ENCODE peak calls at places on chromosomes 1 and 21, in eight cellular contexts. Y is Panc1, F is mammary epithelial cell, M is GM12865, X is GM23338, Z is bronchial epithelial cell, T is astrocyte of the spinal cord, L is H1. J is an unnamed sample.
A peak's percentile ranks its signal among the peaks of the same experiment; 100 is the strongest.

GRCh38 chr1:243323481-243323880 is 67.6 kb downstream of the SDCCAG8 start:
- DNase-seq in F (no peak), X (no peak), T (no peak), Y (no peak), Z (no peak), L (no peak), M (no peak), J (no peak)

GRCh38 chr21:34126691-34127090 is 53.3 kb downstream of the MRPS6 start:
- DNase-seq in X (no peak), Z (peak; percentile 96), L (no peak), T (peak; percentile 50), Y (no peak), M (no peak), F (peak; percentile 84), J (no peak)

GRCh38 chr1:213622365-213623087 is 365.2 kb upstream of the PROX1 start:
- DNase-seq in F (peak; percentile 8), T (no peak), L (no peak), X (no peak), Y (no peak), M (peak; percentile 56), Z (no peak), J (no peak)

GRCh38 chr1:22217811-22218460 is 75.0 kb upstream of the WNT4 start:
- DNase-seq in M (no peak), T (no peak), X (no peak), Z (no peak), F (no peak), Y (no peak), L (no peak), J (no peak)

GRCh38 chr21:42644223-42645208 is 8.9 kb upstream of the PDE9A start:
- DNase-seq in F (no peak), Y (no peak), X (no peak), T (peak; percentile 9), Z (no peak), L (no peak), M (no peak), J (no peak)

GRCh38 chr1:41382531-41383090 is 21.4 kb downstream of the FOXO6 start:
- DNase-seq in Z (peak; percentile 18), Y (no peak), M (no peak), L (no peak), T (no peak), F (peak; percentile 32), X (peak; percentile 68), J (no peak)

GRCh38 chr1:24311234-24311633 is 7.9 kb upstream of the GRHL3 start:
- DNase-seq in F (no peak), M (no peak), T (no peak), Z (no peak), Y (no peak), L (no peak), X (no peak), J (no peak)

GRCh38 chr1:29970747-29971325 is 734.5 kb downstream of the PTPRU start:
- DNase-seq in M (no peak), Y (no peak), T (no peak), X (no peak), L (no peak), F (no peak), Z (no peak), J (no peak)

GRCh38 chr1:172834609-172835008 is 175.7 kb downstream of the FASLG start:
- DNase-seq in L (no peak), Y (no peak), F (no peak), X (no peak), T (no peak), Z (no peak), M (no peak), J (no peak)

GRCh38 chr1:88744142-88744541 is 60.1 kb downstream of the PKN2 start:
- DNase-seq in Z (no peak), T (no peak), F (no peak), M (peak; percentile 9), X (no peak), Y (no peak), L (no peak), J (no peak)

GRCh38 chr1:26907071-26907922 is 6.5 kb downstream of the NR0B2 start:
- DNase-seq in T (peak; percentile 86), L (no peak), Y (peak; percentile 79), F (peak; percentile 97), M (no peak), Z (peak; percentile 97), X (no peak), J (no peak)

GRCh38 chr21:43194303-43195130 is 25.7 kb downstream of the CRYAA start:
- DNase-seq in M (peak; percentile 38), Z (no peak), X (no peak), F (no peak), Y (no peak), T (no peak), L (no peak), J (no peak)

DNA sequence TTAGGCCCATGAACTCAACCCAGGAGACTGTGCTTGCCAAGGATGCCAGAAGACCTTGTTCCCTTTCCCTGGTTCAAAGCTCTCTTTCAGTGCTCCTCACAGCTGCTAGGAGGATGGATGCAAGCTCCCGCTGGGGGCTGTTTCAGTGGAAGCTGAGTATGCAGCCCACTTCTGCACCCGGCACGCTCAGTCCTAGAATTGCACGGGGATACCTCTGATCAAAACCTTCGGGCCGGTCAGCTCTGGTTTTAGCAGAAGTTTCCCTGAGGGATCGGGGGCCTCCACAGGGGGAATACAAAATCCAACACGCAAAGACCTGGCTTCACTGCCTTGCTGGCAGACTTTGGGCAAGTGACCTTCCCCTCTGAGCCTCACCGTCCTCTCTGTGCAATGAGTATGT is 4.2 kb upstream of the SSBP3 start:
- DNase-seq in Z (no peak), M (no peak), F (no peak), L (no peak), Y (no peak), T (no peak), X (no peak), J (no peak)
- TF ChIP-seq CTCF in Z (no peak), M (no peak), F (no peak), L (no peak), Y (no peak), T (no peak), X (no peak), J (no peak)

GRCh38 chr21:46095814-46096595 is 1.9 kb upstream of the COL6A2 start:
- DNase-seq in F (no peak), X (no peak), M (no peak), L (no peak), Y (no peak), Z (no peak), T (no peak), J (no peak)

GRCh38 chr21:46097826-46098286 is at the start of gene COL6A2:
- DNase-seq in L (peak; percentile 15), X (peak; percentile 85), M (no peak), Z (no peak), F (no peak), Y (no peak), T (peak; percentile 67), J (peak; percentile 83)

GRCh38 chr21:46098303-46099141 is 610 bp downstream of the COL6A2 start:
- DNase-seq in M (no peak), L (no peak), F (no peak), X (peak; percentile 62), Y (no peak), Z (no peak), T (no peak), J (no peak)

GRCh38 chr21:46096596-46096981 is 1.3 kb upstream of the COL6A2 start:
- DNase-seq in Z (no peak), T (no peak), F (no peak), X (no peak), Y (no peak), M (no peak), L (no peak), J (no peak)

DNA sequence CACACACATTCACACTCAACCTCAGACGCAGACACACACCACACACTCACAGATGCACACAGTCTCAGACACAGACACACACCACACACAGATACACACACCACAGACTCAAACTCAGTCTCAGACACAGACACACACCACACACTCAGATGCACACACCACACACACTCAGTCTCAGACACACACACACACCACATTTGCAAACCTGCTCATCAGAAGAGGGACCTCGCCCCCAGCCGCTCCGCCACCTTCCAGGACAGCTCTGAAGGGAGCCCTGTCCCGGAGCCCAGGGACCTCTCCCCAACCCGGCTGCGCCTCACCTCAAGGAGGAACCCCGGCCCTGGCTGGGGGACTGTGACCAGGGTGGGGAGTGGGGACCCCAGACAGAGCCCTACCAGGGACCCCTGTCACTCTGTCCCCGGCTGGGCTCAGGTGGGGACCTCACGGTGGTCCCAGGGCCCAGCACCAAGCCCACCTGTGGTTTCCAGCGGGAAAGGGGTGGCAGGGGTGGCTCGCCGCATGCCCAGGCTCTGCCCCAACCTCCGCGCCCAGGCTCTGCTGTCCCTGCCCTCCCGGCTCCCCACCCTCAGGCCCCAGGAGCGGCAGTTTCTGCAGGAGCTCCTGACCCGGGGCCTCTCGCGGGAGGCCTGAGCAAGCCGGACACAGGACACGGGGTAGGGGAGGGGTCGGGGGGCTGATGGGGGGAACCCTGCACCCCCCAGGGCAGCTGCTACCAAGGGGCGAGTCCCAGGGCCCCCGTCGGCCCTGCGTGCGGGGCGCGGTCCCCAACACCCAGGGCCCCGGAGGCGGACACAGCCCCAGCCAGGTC is 701 bp upstream of the COL6A2 start:
- DNase-seq in Y (no peak), M (no peak), F (no peak), T (no peak), X (peak; percentile 48), Z (no peak), L (no peak), J (no peak)
- TF ChIP-seq CTCF in Y (no peak), M (no peak), F (no peak), T (no peak), X (no peak), Z (no peak), L (no peak), J (no peak)

DNA sequence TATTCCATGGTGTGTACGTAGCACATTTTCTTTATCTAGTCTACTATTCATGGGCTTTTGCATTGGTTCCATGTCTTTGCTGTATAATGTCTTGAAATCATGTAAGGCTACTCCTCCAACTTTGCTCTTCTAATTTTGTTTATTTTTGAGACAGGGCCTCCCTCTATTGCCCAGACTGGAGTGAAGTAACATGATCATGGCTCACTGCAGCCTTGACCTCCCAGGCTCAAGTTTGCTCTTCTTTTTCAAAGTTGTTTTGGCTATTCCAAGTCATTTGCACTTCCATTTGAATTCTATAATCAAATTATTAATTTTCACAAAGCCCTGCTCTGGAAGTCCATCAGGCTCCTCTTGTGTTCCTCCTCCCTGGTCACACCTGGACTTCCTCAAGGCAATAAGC is 90.2 kb upstream of the SGIP1 start:
- DNase-seq in F (no peak), X (no peak), T (no peak), L (no peak), Z (no peak), M (no peak), Y (no peak), J (no peak)
- TF ChIP-seq CTCF in F (no peak), X (no peak), T (no peak), L (no peak), Z (no peak), M (no peak), Y (no peak), J (no peak)

DNA sequence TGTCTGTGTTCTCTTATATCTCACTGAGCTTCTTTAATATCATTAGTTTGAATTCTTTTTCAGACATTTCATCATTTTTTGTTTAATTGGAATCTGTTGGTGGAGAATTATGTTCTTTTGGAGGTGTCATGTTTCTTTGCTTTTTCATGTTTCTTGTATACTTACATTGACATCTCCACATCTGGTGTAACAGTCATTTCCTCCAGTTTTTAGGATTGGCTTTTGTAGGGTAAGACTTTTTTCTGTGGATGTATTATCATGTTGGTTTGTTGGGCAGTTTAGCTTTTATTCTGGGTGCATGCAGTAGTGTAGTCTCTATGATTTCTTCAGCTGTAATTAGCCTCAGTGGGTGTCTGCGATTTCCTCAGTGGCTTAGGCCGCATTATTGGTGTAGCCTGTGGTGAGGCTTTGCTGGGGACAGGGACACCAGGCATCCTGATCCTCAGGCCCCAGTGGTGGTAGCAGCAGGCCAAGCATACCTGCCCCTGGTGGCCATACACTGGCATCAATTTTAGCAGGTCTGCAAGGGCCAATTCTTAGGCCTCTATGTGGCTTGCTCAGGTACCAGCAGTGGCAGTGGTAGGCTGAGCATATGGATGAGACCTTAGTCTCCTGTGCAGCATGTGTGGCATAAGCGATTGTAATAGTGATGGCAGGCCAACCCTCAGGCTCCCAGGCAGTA is 77.6 kb upstream of the SAMD13 start:
- DNase-seq in Y (no peak), T (no peak), L (no peak), M (no peak), Z (no peak), X (peak; percentile 28), F (no peak), J (no peak)
- TF ChIP-seq CTCF in Y (no peak), T (peak; percentile 4), L (peak; percentile 60), M (no peak), Z (no peak), X (peak; percentile 37), F (no peak), J (no peak)